ENCODE peak calls at places on chromosome 7, in four cellular contexts. T, Z, Q and B are unnamed samples.

GRCh38 chr7:30206942-30207341 is 72.2 kb downstream of the MTURN start:
- DNase-seq in T (no peak), Z (no peak), Q (no peak), B (peak; percentile 34)

GRCh38 chr7:25846722-25847121 is 305.3 kb upstream of the NFE2L3 start:
- DNase-seq in T (no peak), Z (peak; percentile 99), Q (no peak), B (peak; percentile 49)

GRCh38 chr7:99733448-99733847 is 1.5 kb downstream of the CYP3A7 start:
- DNase-seq in T (peak; percentile 14), Z (peak; percentile 10), Q (peak; percentile 71), B (peak; percentile 16)

GRCh38 chr7:6116216-6116615 is 85.0 kb downstream of the ANKRD61 start:
- DNase-seq in T (no peak), Z (no peak), Q (no peak), B (no peak)

GRCh38 chr7:10889266-10889898 is 84.3 kb upstream of the PHF14 start:
- DNase-seq in T (peak; percentile 75), Z (peak; percentile 76), Q (peak; percentile 66), B (peak; percentile 39)

GRCh38 chr7:129671276-129671675 is 59.8 kb downstream of the NRF1 start:
- DNase-seq in T (no peak), Z (no peak), Q (no peak), B (no peak)

GRCh38 chr7:43761919-43762318 is 3.4 kb downstream of the BLVRA start:
- DNase-seq in T (no peak), Z (no peak), Q (no peak), B (no peak)

GRCh38 chr7:157544226-157544625 is 207.4 kb downstream of the DNAJB6 start:
- DNase-seq in T (no peak), Z (no peak), Q (no peak), B (no peak)

GRCh38 chr7:107551936-107552335 is 11.8 kb downstream of the COG5 start:
- DNase-seq in T (no peak), Z (peak; percentile 10), Q (no peak), B (no peak)

GRCh38 chr7:138354066-138354465 is 106.0 kb upstream of the TRIM24 start:
- DNase-seq in T (no peak), Z (no peak), Q (no peak), B (no peak)

GRCh38 chr7:68146970-68147369 is 1150.3 kb downstream of the TYW1 start:
- DNase-seq in T (no peak), Z (no peak), Q (no peak), B (no peak)

GRCh38 chr7:8295638-8296361 is 33.8 kb upstream of the ICA1 start:
- DNase-seq in T (peak; percentile 87), Z (peak; percentile 92), Q (peak; percentile 62), B (peak; percentile 69)

DNA sequence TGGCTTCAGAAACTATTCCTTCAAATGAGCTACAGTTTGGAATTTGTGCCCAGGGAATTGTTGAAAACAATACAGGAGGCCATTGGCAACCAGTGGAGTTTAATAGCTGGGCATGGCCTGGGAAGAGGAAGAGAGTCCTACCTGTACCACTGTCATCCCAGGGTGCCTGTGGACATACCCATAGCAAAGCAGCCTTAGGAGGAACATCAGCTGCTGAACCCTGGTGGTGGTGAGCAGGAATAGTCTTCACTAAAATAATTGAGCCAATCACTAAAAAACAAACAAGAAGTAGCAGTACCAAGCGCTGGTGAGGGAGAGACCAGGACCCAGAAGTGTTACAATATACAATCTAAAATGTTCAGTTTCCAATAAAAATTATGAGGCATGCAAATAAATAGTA is 14.5 kb downstream of the IGFBP1 start:
- DNase-seq in T (no peak), Z (peak; percentile 11), Q (peak; percentile 39), B (no peak)
- TF ChIP-seq CTCF in T (no peak), Z (peak; percentile 36), Q (peak; percentile 55), B (peak; percentile 16)

DNA sequence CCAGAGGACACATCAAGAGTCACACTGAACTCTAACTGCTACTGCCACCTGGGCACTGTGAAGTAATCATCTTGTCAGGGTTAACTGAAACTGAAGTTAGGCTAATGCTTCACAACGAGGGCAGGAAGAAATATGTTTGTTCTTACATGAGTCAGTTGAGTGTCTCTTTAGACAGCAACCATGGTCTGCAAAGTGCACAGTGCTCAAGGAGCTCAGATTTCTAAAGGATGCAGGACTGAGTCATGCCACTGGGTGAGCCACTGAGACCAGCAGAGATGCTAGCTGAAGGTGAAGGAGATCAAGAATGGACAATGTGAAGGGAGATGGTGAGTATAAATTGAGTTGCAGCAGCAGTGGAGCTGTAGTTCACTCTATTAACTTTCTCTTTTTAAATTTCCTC is 76.0 kb upstream of the CTTNBP2 start:
- DNase-seq in T (no peak), Z (peak; percentile 34), Q (no peak), B (peak; percentile 45)
- TF ChIP-seq CTCF in T (peak; percentile 17), Z (peak; percentile 39), Q (peak; percentile 58), B (peak; percentile 31)

GRCh38 chr7:117384693-117385092 is 42.6 kb downstream of the ASZ1 start:
- DNase-seq in T (no peak), Z (peak; percentile 11), Q (no peak), B (no peak)

GRCh38 chr7:117381357-117381756 is 45.9 kb downstream of the ASZ1 start:
- DNase-seq in T (no peak), Z (peak; percentile 14), Q (no peak), B (no peak)

GRCh38 chr7:117386125-117386709 is 41.1 kb downstream of the ASZ1 start:
- DNase-seq in T (no peak), Z (no peak), Q (no peak), B (no peak)

GRCh38 chr7:117383826-117384225 is 43.5 kb downstream of the ASZ1 start:
- DNase-seq in T (no peak), Z (peak; percentile 10), Q (no peak), B (no peak)

DNA sequence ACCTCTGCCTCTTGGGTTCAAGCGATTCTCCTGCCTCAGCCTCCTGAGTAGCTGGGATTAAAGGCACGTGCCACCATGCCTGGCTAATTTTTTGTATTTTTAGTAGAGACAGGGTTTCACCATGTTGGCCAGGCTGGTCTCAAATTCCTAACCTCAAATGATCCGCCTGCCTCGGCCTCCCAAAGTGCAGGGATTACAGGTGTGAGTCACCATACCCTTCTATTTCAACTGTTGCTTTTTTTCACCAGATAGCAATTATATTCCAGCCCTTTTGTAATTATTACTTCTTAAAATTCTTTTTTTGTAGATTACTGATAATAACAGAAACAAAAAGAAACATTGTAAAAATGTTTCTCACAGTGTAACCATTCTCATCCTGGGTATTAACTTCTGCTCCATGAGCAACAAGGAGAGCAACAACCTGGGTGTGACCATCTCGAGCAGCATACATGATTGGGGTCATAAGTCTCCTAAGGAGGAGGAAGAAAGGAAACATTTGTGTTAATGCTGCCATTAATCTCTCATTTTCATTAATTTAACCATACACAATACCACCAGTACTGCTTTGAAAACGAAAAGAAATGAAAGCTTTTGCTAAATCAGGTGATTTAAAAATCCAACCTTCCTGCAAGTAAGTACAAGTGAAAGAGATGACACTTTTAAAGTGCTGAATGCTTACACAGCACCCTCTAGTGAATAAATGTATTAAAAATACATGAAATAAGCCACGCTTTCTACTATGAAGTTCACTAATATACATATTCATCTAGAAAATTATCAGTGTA is 41.8 kb downstream of the ASZ1 start:
- DNase-seq in T (peak; percentile 52), Z (peak; percentile 58), Q (no peak), B (no peak)
- TF ChIP-seq CTCF in T (peak; percentile 60), Z (peak; percentile 55), Q (peak; percentile 63), B (no peak)

GRCh38 chr7:149490083-149490482 is 7.5 kb downstream of the ZNF746 start:
- DNase-seq in T (no peak), Z (no peak), Q (no peak), B (no peak)

GRCh38 chr7:149493366-149493765 is 4.2 kb downstream of the ZNF746 start:
- DNase-seq in T (no peak), Z (no peak), Q (no peak), B (no peak)

GRCh38 chr7:149494738-149495368 is 2.8 kb downstream of the ZNF746 start:
- DNase-seq in T (no peak), Z (peak; percentile 66), Q (no peak), B (no peak)

GRCh38 chr7:149489391-149490024 is 8.1 kb downstream of the ZNF746 start:
- DNase-seq in T (no peak), Z (no peak), Q (peak; percentile 78), B (peak; percentile 36)
- TF ChIP-seq CTCF in T (peak; percentile 24), Z (peak; percentile 25), Q (peak; percentile 69), B (no peak)